ENCODE peak calls at places on chromosome 20, in ten cellular contexts. I is A549; W is tibial nerve; R is T-helper 17 cell; C is OCI-LY7; L is Peyer's patch; D is thyroid gland; A is CD4-positive, alpha-beta T cell; F is mammary epithelial cell; Z is fibroblast of lung. E is an unnamed sample.
A peak's percentile ranks its signal among the peaks of the same experiment; 100 is the strongest.

GRCh38 chr20:61757-62156 is 25.7 kb upstream of the DEFB125 start:
- DNase-seq in R (no peak), D (no peak), F (peak; percentile 9), W (no peak), C (no peak), I (peak; percentile 39), L (no peak), Z (peak; percentile 0), A (no peak), E (no peak)

GRCh38 chr20:31484001-31484400 is 8.9 kb downstream of the REM1 start:
- DNase-seq in D (no peak), F (no peak), C (no peak), W (no peak), R (no peak), L (no peak), Z (no peak), I (peak; percentile 42), A (no peak), E (no peak)

GRCh38 chr20:36469973-36470372 is 71.3 kb upstream of the MYL9 start:
- DNase-seq in F (no peak), A (no peak), Z (no peak), I (no peak), R (no peak), W (no peak), L (no peak), C (no peak), D (no peak), E (no peak)

GRCh38 chr20:21234324-21234723 is 68.8 kb upstream of the XRN2 start:
- DNase-seq in Z (no peak), A (no peak), C (no peak), L (no peak), I (no peak), R (no peak), F (no peak), D (peak; percentile 88), W (no peak), E (no peak)

GRCh38 chr20:44309763-44310663 is 989 bp downstream of the FITM2 start:
- DNase-seq in F (peak; percentile 39), I (no peak), R (no peak), W (peak; percentile 38), D (peak; percentile 48), C (peak; percentile 6), L (no peak), Z (peak; percentile 84), A (no peak), E (no peak)

GRCh38 chr20:63434599-63435378 is 37.7 kb downstream of the KCNQ2 start:
- DNase-seq in D (peak; percentile 39), L (no peak), F (peak; percentile 14), C (peak; percentile 64), W (peak; percentile 36), R (peak; percentile 63), A (peak; percentile 71), Z (peak; percentile 30), I (peak; percentile 87), E (peak; percentile 71)

GRCh38 chr20:6122873-6123649 is at the start of gene FERMT1:
- DNase-seq in C (no peak), W (no peak), Z (peak; percentile 66), R (no peak), D (peak; percentile 76), L (peak; percentile 86), I (peak; percentile 89), A (no peak), F (peak; percentile 97), E (peak; percentile 66)

GRCh38 chr20:17936306-17936790 is 32.2 kb downstream of the SNX5 start:
- DNase-seq in D (no peak), W (no peak), L (no peak), I (no peak), A (no peak), F (no peak), R (no peak), Z (no peak), C (no peak), E (no peak)

GRCh38 chr20:64023278-64024140 is 12.5 kb upstream of the C20orf204 start:
- DNase-seq in A (no peak), C (no peak), D (no peak), F (no peak), I (no peak), L (no peak), W (no peak), R (no peak), Z (no peak), E (no peak)

GRCh38 chr20:35991142-35991771 is 22.9 kb downstream of the CNBD2 start:
- DNase-seq in I (peak; percentile 53), W (peak; percentile 18), Z (peak; percentile 37), A (no peak), D (peak; percentile 32), F (no peak), R (no peak), C (peak; percentile 68), L (no peak), E (no peak)

GRCh38 chr20:48818481-48818987 is 9.3 kb downstream of the PREX1 start:
- DNase-seq in C (peak; percentile 91), Z (no peak), D (no peak), I (no peak), L (no peak), F (no peak), W (no peak), A (peak; percentile 29), R (no peak), E (no peak)

GRCh38 chr20:64025826-64026412 is 10.1 kb upstream of the C20orf204 start:
- DNase-seq in Z (no peak), C (no peak), A (no peak), I (no peak), F (no peak), L (no peak), D (no peak), R (no peak), W (no peak), E (no peak)

GRCh38 chr20:37007898-37008649 is 56.6 kb upstream of the SAMHD1 start:
- DNase-seq in A (peak; percentile 11), I (peak; percentile 45), Z (peak; percentile 53), D (peak; percentile 49), R (no peak), F (peak; percentile 4), L (no peak), C (peak; percentile 72), W (no peak), E (no peak)

GRCh38 chr20:32742322-32743236 is 688 bp downstream of the COMMD7 start:
- DNase-seq in A (no peak), W (no peak), Z (no peak), F (no peak), R (no peak), D (no peak), C (peak; percentile 35), L (no peak), I (no peak), E (no peak)

GRCh38 chr20:38918172-38918571 is 8.0 kb upstream of the FAM83D start:
- DNase-seq in R (no peak), C (no peak), I (no peak), F (no peak), Z (no peak), W (no peak), L (no peak), A (no peak), D (no peak), E (no peak)

DNA sequence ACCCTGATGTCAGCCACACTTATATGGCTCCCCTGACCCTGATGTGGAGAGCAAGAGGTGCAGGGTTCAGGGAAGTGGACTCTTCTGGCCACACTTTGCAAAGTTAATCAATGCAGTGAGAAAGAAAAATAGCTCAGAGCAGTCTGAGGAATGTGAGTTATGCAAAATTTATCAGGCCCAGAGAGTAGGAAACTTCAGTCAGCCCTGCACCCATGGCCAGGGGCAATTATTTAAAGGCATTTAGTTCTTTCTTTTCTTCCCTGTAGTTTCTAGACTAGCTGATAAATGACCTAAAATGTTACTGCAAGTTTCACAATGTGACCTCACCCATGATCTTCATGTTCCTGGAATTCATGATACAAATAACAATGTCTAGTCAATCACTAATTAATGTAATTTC is 143.7 kb upstream of the GGTLC1 start:
- DNase-seq in F (no peak), R (no peak), Z (no peak), A (no peak), L (no peak), I (no peak), C (no peak), D (no peak), W (no peak), E (no peak)
- H3K9me3 ChIP-seq in F (no peaks in the 10 kb centered on the region), R (no peaks in the 10 kb centered on the region), Z (no peaks in the 10 kb centered on the region), A (no peaks in the 10 kb centered on the region), L (no peaks in the 10 kb centered on the region), I (no peaks in the 10 kb centered on the region), C (no peaks in the 10 kb centered on the region), D (no peaks in the 10 kb centered on the region), W (no peaks in the 10 kb centered on the region), E (no peaks in the 10 kb centered on the region)

DNA sequence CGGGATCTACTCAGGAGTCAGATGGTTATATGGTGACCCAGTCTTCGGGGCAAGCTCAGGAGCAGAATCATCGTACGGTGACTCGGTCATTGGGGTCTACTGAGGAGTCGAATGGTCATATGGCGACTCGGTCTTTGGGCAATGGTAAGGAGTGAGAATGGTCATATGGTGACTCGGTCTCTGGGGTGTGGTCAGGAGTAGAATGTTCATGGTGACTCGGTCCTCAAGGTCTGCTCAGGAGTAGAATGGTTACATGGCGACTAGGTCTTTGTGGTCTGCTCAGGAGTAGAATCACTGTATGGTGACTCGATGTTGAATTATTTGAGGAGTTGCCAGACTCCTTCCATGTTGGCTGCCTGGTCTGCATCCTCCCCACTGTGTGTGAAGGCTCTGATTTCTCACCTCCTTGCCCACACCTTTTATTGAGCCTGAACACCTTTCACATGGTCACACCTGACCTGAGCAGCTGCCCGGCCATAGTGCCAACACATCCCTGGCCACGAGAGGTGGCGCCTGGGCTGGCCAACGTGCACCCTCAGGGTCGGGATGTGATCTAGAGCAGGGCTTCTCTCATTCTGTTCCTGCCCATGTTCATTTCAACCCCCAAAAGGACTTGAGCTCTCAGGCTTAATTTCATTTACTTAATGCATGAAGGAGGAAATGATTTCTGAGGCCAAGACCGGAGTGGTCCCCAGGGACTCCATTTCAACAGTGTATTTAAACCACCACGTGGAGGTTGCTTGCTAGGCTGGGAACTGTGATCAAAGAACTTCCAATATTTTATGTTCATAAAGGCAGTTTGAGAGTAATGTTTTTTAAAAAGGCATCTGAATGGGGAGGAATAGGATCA is 119.5 kb downstream of the PHACTR3 start:
- DNase-seq in R (no peak), F (peak; percentile 46), D (no peak), A (no peak), L (no peak), Z (no peak), W (no peak), I (no peak), C (no peak), E (no peak)
- H3K9me3 ChIP-seq in R (no peaks in the 10 kb centered on the region), F (no peaks in the 10 kb centered on the region), D (no peaks in the 10 kb centered on the region), A (no peaks in the 10 kb centered on the region), L (no peaks in the 10 kb centered on the region), Z (no peaks in the 10 kb centered on the region), W (no peaks in the 10 kb centered on the region), I (no peaks in the 10 kb centered on the region), C (no peaks in the 10 kb centered on the region), E (no peaks in the 10 kb centered on the region)

GRCh38 chr20:59818911-59819310 is 114.5 kb downstream of the SYCP2 start:
- DNase-seq in I (no peak), Z (no peak), A (no peak), C (no peak), L (no peak), R (no peak), F (no peak), W (peak; percentile 3), D (no peak), E (no peak)
- H3K9me3 ChIP-seq in I (no peaks in the 10 kb centered on the region), Z (no peaks in the 10 kb centered on the region), A (no peaks in the 10 kb centered on the region), C (no peaks in the 10 kb centered on the region), L (no peaks in the 10 kb centered on the region), R (no peaks in the 10 kb centered on the region), F (no peaks in the 10 kb centered on the region), W (no peaks in the 10 kb centered on the region), D (no peaks in the 10 kb centered on the region), E (no peaks in the 10 kb centered on the region)

DNA sequence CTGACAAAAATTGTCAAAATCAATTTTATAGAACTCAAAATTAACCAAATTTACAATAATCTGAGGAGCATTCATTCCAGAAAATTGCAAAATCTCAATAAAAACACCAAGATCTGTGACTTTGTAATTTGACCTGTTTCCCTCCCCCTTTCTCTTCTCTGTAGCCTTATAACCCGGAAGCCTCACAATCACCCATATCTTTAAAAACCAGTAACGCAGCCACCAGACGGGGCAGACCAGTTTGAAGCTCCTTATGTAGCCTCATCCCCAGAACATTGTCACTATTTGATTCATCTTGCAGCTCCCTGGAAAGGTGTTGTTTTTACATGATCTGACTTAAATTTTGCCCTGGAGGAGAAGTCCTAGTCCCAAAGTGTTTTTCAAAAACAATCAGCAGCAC is 27.5 kb upstream of the TGM6 start:
- DNase-seq in D (no peak), C (peak; percentile 4), A (no peak), R (no peak), I (no peak), Z (no peak), W (no peak), F (no peak), L (no peak), E (no peak)
- H3K9me3 ChIP-seq in D (no peaks in the 10 kb centered on the region), C (no peaks in the 10 kb centered on the region), A (no peaks in the 10 kb centered on the region), R (no peaks in the 10 kb centered on the region), I (no peaks in the 10 kb centered on the region), Z (no peaks in the 10 kb centered on the region), W (no peaks in the 10 kb centered on the region), F (no peaks in the 10 kb centered on the region), L (no peaks in the 10 kb centered on the region), E (no peaks in the 10 kb centered on the region)

E was measured in lower lobe of right lung.